ENCODE peak calls at places on chromosome 17, in five cellular contexts. One of them, this sample, is unnamed.

GRCh38 chr17:3818786-3819185 is 17.8 kb upstream of the ITGAE start:
- DNase-seq in memory B cell: no peak
- DNase-seq in erythroblast: no peak
- DNase-seq in Kasumi-1: no peak
- DNase-seq in NCI-H510A treated with DMSO at 0.1 percent for 48 hours: no peak
- DNase-seq in this sample: no peak

GRCh38 chr17:81841866-81842265 is 7.0 kb upstream of the PPP1R27 start:
- DNase-seq in memory B cell: no peak
- DNase-seq in erythroblast: no peak
- DNase-seq in Kasumi-1: no peak
- DNase-seq in NCI-H510A treated with DMSO at 0.1 percent for 48 hours: no peak
- DNase-seq in this sample: no peak

GRCh38 chr17:57861737-57862409 is 12.0 kb upstream of the MRPS23 start:
- DNase-seq in memory B cell: no peak
- DNase-seq in erythroblast: peak
- DNase-seq in Kasumi-1: no peak
- DNase-seq in NCI-H510A treated with DMSO at 0.1 percent for 48 hours: no peak
- DNase-seq in this sample: peak

GRCh38 chr17:67069591-67070136 is 25.3 kb downstream of the CACNG1 start:
- DNase-seq in memory B cell: no peak
- DNase-seq in erythroblast: no peak
- DNase-seq in Kasumi-1: no peak
- DNase-seq in NCI-H510A treated with DMSO at 0.1 percent for 48 hours: no peak
- DNase-seq in this sample: no peak

GRCh38 chr17:58200024-58200633 is 7.6 kb downstream of the EPX start:
- DNase-seq in memory B cell: peak
- DNase-seq in erythroblast: peak
- DNase-seq in Kasumi-1: peak
- DNase-seq in NCI-H510A treated with DMSO at 0.1 percent for 48 hours: peak
- DNase-seq in this sample: peak

GRCh38 chr17:623121-623520 is 91.5 kb downstream of the VPS53 start:
- DNase-seq in memory B cell: no peak
- DNase-seq in erythroblast: no peak
- DNase-seq in Kasumi-1: no peak
- DNase-seq in NCI-H510A treated with DMSO at 0.1 percent for 48 hours: no peak
- DNase-seq in this sample: no peak

GRCh38 chr17:41004397-41004796 is 4.5 kb downstream of the KRTAP3-1 start:
- DNase-seq in memory B cell: no peak
- DNase-seq in erythroblast: no peak
- DNase-seq in Kasumi-1: no peak
- DNase-seq in NCI-H510A treated with DMSO at 0.1 percent for 48 hours: peak
- DNase-seq in this sample: no peak

GRCh38 chr17:66416207-66416940 is 114.0 kb downstream of the PRKCA start:
- DNase-seq in memory B cell: no peak
- DNase-seq in erythroblast: no peak
- DNase-seq in Kasumi-1: no peak
- DNase-seq in NCI-H510A treated with DMSO at 0.1 percent for 48 hours: no peak
- DNase-seq in this sample: no peak

GRCh38 chr17:9150407-9151090 is 129.2 kb downstream of the NTN1 start:
- DNase-seq in memory B cell: no peak
- DNase-seq in erythroblast: no peak
- DNase-seq in Kasumi-1: no peak
- DNase-seq in NCI-H510A treated with DMSO at 0.1 percent for 48 hours: no peak
- DNase-seq in this sample: no peak

GRCh38 chr17:79084291-79085153 is 9.9 kb downstream of the ENGASE start:
- DNase-seq in memory B cell: no peak
- DNase-seq in erythroblast: no peak
- DNase-seq in Kasumi-1: no peak
- DNase-seq in NCI-H510A treated with DMSO at 0.1 percent for 48 hours: no peak
- DNase-seq in this sample: no peak

GRCh38 chr17:81950501-81950900 is 3.5 kb upstream of the MYADML2 start:
- DNase-seq in memory B cell: no peak
- DNase-seq in erythroblast: no peak
- DNase-seq in Kasumi-1: no peak
- DNase-seq in NCI-H510A treated with DMSO at 0.1 percent for 48 hours: no peak
- DNase-seq in this sample: no peak

GRCh38 chr17:46796080-46796479 is 22.4 kb downstream of the WNT3 start:
- DNase-seq in memory B cell: no peak
- DNase-seq in erythroblast: no peak
- DNase-seq in Kasumi-1: no peak
- DNase-seq in NCI-H510A treated with DMSO at 0.1 percent for 48 hours: no peak
- DNase-seq in this sample: no peak

GRCh38 chr17:13550291-13550690 is 51.4 kb downstream of the HS3ST3A1 start:
- DNase-seq in memory B cell: no peak
- DNase-seq in erythroblast: no peak
- DNase-seq in Kasumi-1: no peak
- DNase-seq in NCI-H510A treated with DMSO at 0.1 percent for 48 hours: no peak
- DNase-seq in this sample: no peak

GRCh38 chr17:45438931-45439610 is 6.4 kb upstream of the ARHGAP27 start:
- DNase-seq in memory B cell: no peak
- DNase-seq in erythroblast: no peak
- DNase-seq in Kasumi-1: no peak
- DNase-seq in NCI-H510A treated with DMSO at 0.1 percent for 48 hours: no peak
- DNase-seq in this sample: no peak

GRCh38 chr17:64157669-64158180 is 27.8 kb upstream of the ERN1 start:
- DNase-seq in memory B cell: no peak
- DNase-seq in erythroblast: no peak
- DNase-seq in Kasumi-1: no peak
- DNase-seq in NCI-H510A treated with DMSO at 0.1 percent for 48 hours: no peak
- DNase-seq in this sample: no peak

GRCh38 chr17:2390199-2390880 is 10.5 kb downstream of the MNT start:
- DNase-seq in memory B cell: no peak
- DNase-seq in erythroblast: no peak
- DNase-seq in Kasumi-1: no peak
- DNase-seq in NCI-H510A treated with DMSO at 0.1 percent for 48 hours: no peak
- DNase-seq in this sample: no peak

GRCh38 chr17:83073389-83074063 is 5.9 kb upstream of the METRNL start:
- DNase-seq in memory B cell: no peak
- DNase-seq in erythroblast: peak
- DNase-seq in Kasumi-1: no peak
- DNase-seq in NCI-H510A treated with DMSO at 0.1 percent for 48 hours: no peak
- DNase-seq in this sample: no peak

GRCh38 chr17:48123111-48123510 is 15.5 kb downstream of the SNX11 start:
- DNase-seq in memory B cell: no peak
- DNase-seq in erythroblast: no peak
- DNase-seq in Kasumi-1: no peak
- DNase-seq in NCI-H510A treated with DMSO at 0.1 percent for 48 hours: peak
- DNase-seq in this sample: no peak

GRCh38 chr17:26818736-26819135 is 475.2 kb upstream of the WSB1 start:
- DNase-seq in memory B cell: no peak
- DNase-seq in erythroblast: no peak
- DNase-seq in Kasumi-1: no peak
- DNase-seq in NCI-H510A treated with DMSO at 0.1 percent for 48 hours: no peak
- DNase-seq in this sample: no peak

GRCh38 chr17:75588546-75589016 is 981 bp downstream of the MYO15B start:
- DNase-seq in memory B cell: no peak
- DNase-seq in erythroblast: no peak
- DNase-seq in Kasumi-1: no peak
- DNase-seq in NCI-H510A treated with DMSO at 0.1 percent for 48 hours: no peak
- DNase-seq in this sample: peak

GRCh38 chr17:6596511-6596910 is 40.2 kb upstream of the PITPNM3 start:
- DNase-seq in memory B cell: no peak
- DNase-seq in erythroblast: no peak
- DNase-seq in Kasumi-1: no peak
- DNase-seq in NCI-H510A treated with DMSO at 0.1 percent for 48 hours: no peak
- DNase-seq in this sample: no peak

GRCh38 chr17:66459811-66460270 is 157.4 kb downstream of the PRKCA start:
- DNase-seq in memory B cell: no peak
- DNase-seq in erythroblast: no peak
- DNase-seq in Kasumi-1: peak
- DNase-seq in NCI-H510A treated with DMSO at 0.1 percent for 48 hours: no peak
- DNase-seq in this sample: no peak

GRCh38 chr17:13352747-13353415 is 248.8 kb downstream of the HS3ST3A1 start:
- DNase-seq in memory B cell: no peak
- DNase-seq in erythroblast: no peak
- DNase-seq in Kasumi-1: no peak
- DNase-seq in NCI-H510A treated with DMSO at 0.1 percent for 48 hours: no peak
- DNase-seq in this sample: peak

GRCh38 chr17:74521701-74522201 is 9.5 kb downstream of the CD300LB start:
- DNase-seq in memory B cell: no peak
- DNase-seq in erythroblast: no peak
- DNase-seq in Kasumi-1: peak
- DNase-seq in NCI-H510A treated with DMSO at 0.1 percent for 48 hours: no peak
- DNase-seq in this sample: no peak

GRCh38 chr17:28712037-28712704 is 483 bp upstream of the PROCA1 start:
- DNase-seq in memory B cell: peak
- DNase-seq in erythroblast: peak
- DNase-seq in Kasumi-1: peak
- DNase-seq in NCI-H510A treated with DMSO at 0.1 percent for 48 hours: no peak
- DNase-seq in this sample: peak

GRCh38 chr17:19497616-19498015 is 36.0 kb upstream of the SLC47A1 start:
- DNase-seq in memory B cell: no peak
- DNase-seq in erythroblast: no peak
- DNase-seq in Kasumi-1: no peak
- DNase-seq in NCI-H510A treated with DMSO at 0.1 percent for 48 hours: no peak
- DNase-seq in this sample: no peak

GRCh38 chr17:4163951-4164350 is 21.0 kb downstream of the CYB5D2 start:
- DNase-seq in memory B cell: no peak
- DNase-seq in erythroblast: peak
- DNase-seq in Kasumi-1: no peak
- DNase-seq in NCI-H510A treated with DMSO at 0.1 percent for 48 hours: no peak
- DNase-seq in this sample: no peak

GRCh38 chr17:64174686-64175456 is 44.9 kb upstream of the ERN1 start:
- DNase-seq in memory B cell: no peak
- DNase-seq in erythroblast: no peak
- DNase-seq in Kasumi-1: peak
- DNase-seq in NCI-H510A treated with DMSO at 0.1 percent for 48 hours: no peak
- DNase-seq in this sample: no peak

GRCh38 chr17:80785477-80786178 is 206.0 kb upstream of the CHMP6 start:
- DNase-seq in memory B cell: no peak
- DNase-seq in erythroblast: no peak
- DNase-seq in Kasumi-1: no peak
- DNase-seq in NCI-H510A treated with DMSO at 0.1 percent for 48 hours: peak
- DNase-seq in this sample: peak

GRCh38 chr17:73901661-73902415 is 257.6 kb upstream of the SDK2 start:
- DNase-seq in memory B cell: no peak
- DNase-seq in erythroblast: no peak
- DNase-seq in Kasumi-1: peak
- DNase-seq in NCI-H510A treated with DMSO at 0.1 percent for 48 hours: peak
- DNase-seq in this sample: peak

GRCh38 chr17:17810374-17811248 is 26.2 kb downstream of the SREBF1 start:
- DNase-seq in memory B cell: no peak
- DNase-seq in erythroblast: no peak
- DNase-seq in Kasumi-1: no peak
- DNase-seq in NCI-H510A treated with DMSO at 0.1 percent for 48 hours: no peak
- DNase-seq in this sample: no peak

GRCh38 chr17:55601874-55602364 is 90.7 kb upstream of the SMIM36 start:
- DNase-seq in memory B cell: peak
- DNase-seq in erythroblast: peak
- DNase-seq in Kasumi-1: peak
- DNase-seq in NCI-H510A treated with DMSO at 0.1 percent for 48 hours: peak
- DNase-seq in this sample: peak

GRCh38 chr17:78748730-78749317 is 33.2 kb downstream of the CYTH1 start:
- DNase-seq in memory B cell: peak
- DNase-seq in erythroblast: peak
- DNase-seq in Kasumi-1: peak
- DNase-seq in NCI-H510A treated with DMSO at 0.1 percent for 48 hours: no peak
- DNase-seq in this sample: no peak

GRCh38 chr17:3526491-3526890 is 31.1 kb downstream of the TRPV3 start:
- DNase-seq in memory B cell: no peak
- DNase-seq in erythroblast: no peak
- DNase-seq in Kasumi-1: no peak
- DNase-seq in NCI-H510A treated with DMSO at 0.1 percent for 48 hours: no peak
- DNase-seq in this sample: no peak

GRCh38 chr17:31492206-31492605 is 100.7 kb downstream of the RAB11FIP4 start:
- DNase-seq in memory B cell: no peak
- DNase-seq in erythroblast: no peak
- DNase-seq in Kasumi-1: no peak
- DNase-seq in NCI-H510A treated with DMSO at 0.1 percent for 48 hours: no peak
- DNase-seq in this sample: no peak

GRCh38 chr17:2299136-2299535 is 4.4 kb downstream of the SMG6 start:
- DNase-seq in memory B cell: no peak
- DNase-seq in erythroblast: no peak
- DNase-seq in Kasumi-1: no peak
- DNase-seq in NCI-H510A treated with DMSO at 0.1 percent for 48 hours: no peak
- DNase-seq in this sample: no peak

GRCh38 chr17:37742762-37743611 is 1.9 kb downstream of the HNF1B start:
- DNase-seq in memory B cell: peak
- DNase-seq in erythroblast: peak
- DNase-seq in Kasumi-1: no peak
- DNase-seq in NCI-H510A treated with DMSO at 0.1 percent for 48 hours: no peak
- DNase-seq in this sample: peak

GRCh38 chr17:3039748-3040147 is 23.7 kb downstream of the OR1D5 start:
- DNase-seq in memory B cell: no peak
- DNase-seq in erythroblast: no peak
- DNase-seq in Kasumi-1: no peak
- DNase-seq in NCI-H510A treated with DMSO at 0.1 percent for 48 hours: no peak
- DNase-seq in this sample: no peak

GRCh38 chr17:10316986-10317834 is 55.6 kb downstream of the MYH13 start:
- DNase-seq in memory B cell: no peak
- DNase-seq in erythroblast: peak
- DNase-seq in Kasumi-1: peak
- DNase-seq in NCI-H510A treated with DMSO at 0.1 percent for 48 hours: no peak
- DNase-seq in this sample: peak

This sample was measured in retina.